ENCODE peak calls at places on chromosomes 2 and 18, in five cellular contexts. D is neural progenitor cell, H is right cardiac atrium, W is fibroblast of pulmonary artery, Y is small intestine. T is an unnamed sample.

GRCh38 chr2:14257801-14258507 is 374.6 kb upstream of the LRATD1 start:
- DNase-seq in W (no peak), Y (no peak), H (no peak), D (no peak), T (no peak)

GRCh38 chr2:216317831-216318230 is 54.5 kb downstream of the MARCHF4 start:
- DNase-seq in H (no peak), D (no peak), Y (no peak), W (no peak), T (no peak)

GRCh38 chr2:162430323-162430722 is 86.4 kb downstream of the GCA start:
- DNase-seq in D (no peak), H (no peak), Y (peak; percentile 2), W (peak; percentile 2), T (no peak)

GRCh38 chr18:45566025-45566740 is 49.1 kb upstream of the SLC14A2 start:
- DNase-seq in D (no peak), W (peak; percentile 73), Y (no peak), H (peak; percentile 67), T (no peak)

GRCh38 chr18:51425475-51425874 is 228.0 kb upstream of the MEX3C start:
- DNase-seq in W (no peak), H (no peak), D (no peak), Y (no peak), T (no peak)

GRCh38 chr2:208939852-208940251 is 484.0 kb upstream of the MAP2 start:
- DNase-seq in D (no peak), Y (no peak), W (no peak), H (no peak), T (no peak)

GRCh38 chr18:79511671-79512301 is 116.1 kb downstream of the NFATC1 start:
- DNase-seq in H (peak; percentile 50), Y (no peak), D (peak; percentile 31), W (no peak), T (no peak)

GRCh38 chr18:74595425-74595824 is 2.2 kb upstream of the ZNF407 start:
- DNase-seq in D (no peak), Y (no peak), W (no peak), H (no peak), T (no peak)

GRCh38 chr2:172251231-172251630 is 148.5 kb upstream of the DLX2 start:
- DNase-seq in Y (no peak), W (peak; percentile 32), H (no peak), D (no peak), T (no peak)

GRCh38 chr2:27109083-27109482 is 9.8 kb downstream of the CGREF1 start:
- DNase-seq in D (no peak), Y (no peak), W (no peak), H (no peak), T (no peak)

GRCh38 chr18:9323750-9324445 is 10.7 kb upstream of the TWSG1 start:
- DNase-seq in D (no peak), W (peak; percentile 93), H (no peak), Y (no peak), T (no peak)

GRCh38 chr2:228614741-228615140 is 433.3 kb upstream of the SPHKAP start:
- DNase-seq in H (no peak), D (no peak), Y (no peak), W (no peak), T (no peak)

GRCh38 chr2:55314985-55315384 is 46.0 kb upstream of the MTIF2 start:
- DNase-seq in D (no peak), Y (no peak), W (no peak), H (no peak), T (no peak)

GRCh38 chr2:55309441-55309840 is 40.4 kb upstream of the MTIF2 start:
- DNase-seq in Y (no peak), W (peak; percentile 78), H (no peak), D (no peak), T (peak; percentile 62)

DNA sequence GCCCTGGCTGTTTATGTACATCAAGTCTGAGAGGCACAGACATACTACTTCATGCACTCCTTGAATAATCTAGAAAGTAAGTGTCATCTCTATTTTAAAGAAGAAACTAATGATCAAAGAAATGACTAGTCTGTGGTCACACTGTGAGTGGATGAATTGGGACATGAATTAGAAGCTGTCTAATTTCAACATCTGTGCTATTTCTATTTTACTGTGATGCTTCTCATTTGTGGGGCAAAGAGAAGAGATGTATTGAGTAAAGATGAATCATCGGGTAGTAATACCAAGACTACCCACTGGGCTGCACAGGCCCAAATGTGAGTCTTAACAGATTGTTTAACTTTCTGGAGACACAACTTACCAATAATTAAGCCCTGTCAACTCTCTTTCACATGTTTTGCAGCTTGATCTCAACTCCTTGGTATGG is 42.4 kb upstream of the MTIF2 start:
- DNase-seq in W (peak; percentile 35), Y (no peak), D (no peak), H (no peak), T (peak; percentile 37)
- H3K4me3 ChIP-seq in W (no peak overlapping the region), Y (no peak overlapping the region), D (no peak overlapping the region), H (no peak overlapping the region), T (no peak overlapping the region)

DNA sequence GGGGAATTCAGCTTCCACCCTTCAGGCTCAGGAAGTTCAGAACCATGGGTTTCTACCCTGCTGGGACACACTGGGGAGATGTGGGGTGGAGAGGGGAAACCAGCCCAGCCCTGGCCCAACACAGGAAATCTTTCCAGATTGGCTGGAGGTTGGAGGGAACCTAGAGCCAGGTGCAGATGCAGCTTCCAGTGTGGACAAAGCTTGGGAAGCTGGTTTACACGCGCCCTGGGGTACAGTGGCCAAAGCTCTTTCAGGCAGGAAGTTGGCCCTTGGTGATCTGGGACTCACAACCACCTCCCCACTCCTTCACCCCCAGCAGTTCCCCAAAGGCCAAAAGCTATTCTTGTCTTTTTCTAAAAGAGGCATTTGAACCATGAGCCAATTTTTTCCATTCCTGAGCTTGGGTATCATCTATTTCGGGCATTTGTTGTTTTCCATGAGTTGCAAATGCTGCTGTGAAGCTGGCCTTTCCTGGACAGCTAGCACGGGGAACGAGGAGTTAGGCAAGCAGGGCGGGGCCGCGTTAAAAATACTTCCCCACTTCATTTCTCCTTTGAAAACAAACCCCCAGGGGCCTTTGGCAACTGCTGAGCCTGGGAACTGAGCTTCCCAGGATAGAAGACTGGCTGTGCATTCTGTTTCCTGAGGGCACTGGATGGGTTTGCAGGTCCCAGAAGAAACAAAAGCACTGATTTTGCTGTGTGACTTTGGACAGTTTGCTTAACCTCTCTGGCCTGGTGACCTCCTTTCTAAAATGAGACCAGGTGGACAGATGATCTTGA is 3.1 kb upstream of the ARID5A start:
- DNase-seq in H (peak; percentile 91), Y (no peak), W (peak; percentile 84), D (no peak), T (peak; percentile 59)
- H3K4me3 ChIP-seq in H (no peak overlapping the region), Y (no peak overlapping the region), W (no peak overlapping the region), D (no peak overlapping the region), T (no peak overlapping the region)

DNA sequence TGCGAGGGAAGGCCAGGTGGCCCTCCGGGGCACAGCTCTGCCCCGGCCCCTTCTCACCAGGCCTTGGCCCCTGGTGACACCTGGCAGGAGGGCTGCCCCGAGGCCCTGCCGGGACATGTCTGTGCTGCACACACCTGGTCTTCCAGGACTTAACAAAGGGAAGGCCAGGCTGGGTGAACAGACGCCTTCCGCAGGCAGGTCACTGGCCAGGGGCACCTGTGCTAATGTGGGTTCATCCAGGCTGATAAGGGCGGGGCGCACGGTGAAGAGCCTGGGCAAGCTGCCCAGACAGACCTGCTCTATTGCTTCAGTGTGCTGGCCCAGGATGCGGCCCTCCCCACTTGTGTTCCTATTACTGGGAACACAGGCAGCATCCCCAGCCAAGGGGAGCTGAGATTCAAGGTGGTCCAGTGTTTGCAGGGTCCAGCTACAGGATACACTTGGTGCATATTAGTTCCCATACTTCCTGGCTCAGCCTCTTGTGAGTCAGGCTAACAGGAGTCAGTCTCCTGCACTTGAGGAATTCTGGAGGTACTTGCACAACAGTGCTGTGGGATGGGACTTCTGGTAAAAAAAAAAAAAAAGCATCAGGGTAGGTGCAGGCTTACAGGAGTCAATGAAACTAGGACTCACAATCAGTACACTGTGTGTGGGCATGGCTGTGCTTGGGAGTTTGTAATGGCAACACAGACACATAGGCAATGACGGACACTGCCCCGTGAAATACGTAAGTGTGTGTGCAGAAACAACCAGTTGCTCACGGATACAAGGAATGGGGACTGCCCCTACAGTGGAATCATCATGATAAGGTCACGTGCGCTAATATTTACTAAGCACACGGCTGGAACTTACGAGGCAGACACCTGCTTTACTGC is 261.4 kb downstream of the TWIST2 start:
- DNase-seq in H (no peak), D (no peak), Y (peak; percentile 68), W (peak; percentile 22), T (no peak)
- H3K4me3 ChIP-seq in H (no peak overlapping the region), D (no peak overlapping the region), Y (no peak overlapping the region), W (no peak overlapping the region), T (no peak overlapping the region)

DNA sequence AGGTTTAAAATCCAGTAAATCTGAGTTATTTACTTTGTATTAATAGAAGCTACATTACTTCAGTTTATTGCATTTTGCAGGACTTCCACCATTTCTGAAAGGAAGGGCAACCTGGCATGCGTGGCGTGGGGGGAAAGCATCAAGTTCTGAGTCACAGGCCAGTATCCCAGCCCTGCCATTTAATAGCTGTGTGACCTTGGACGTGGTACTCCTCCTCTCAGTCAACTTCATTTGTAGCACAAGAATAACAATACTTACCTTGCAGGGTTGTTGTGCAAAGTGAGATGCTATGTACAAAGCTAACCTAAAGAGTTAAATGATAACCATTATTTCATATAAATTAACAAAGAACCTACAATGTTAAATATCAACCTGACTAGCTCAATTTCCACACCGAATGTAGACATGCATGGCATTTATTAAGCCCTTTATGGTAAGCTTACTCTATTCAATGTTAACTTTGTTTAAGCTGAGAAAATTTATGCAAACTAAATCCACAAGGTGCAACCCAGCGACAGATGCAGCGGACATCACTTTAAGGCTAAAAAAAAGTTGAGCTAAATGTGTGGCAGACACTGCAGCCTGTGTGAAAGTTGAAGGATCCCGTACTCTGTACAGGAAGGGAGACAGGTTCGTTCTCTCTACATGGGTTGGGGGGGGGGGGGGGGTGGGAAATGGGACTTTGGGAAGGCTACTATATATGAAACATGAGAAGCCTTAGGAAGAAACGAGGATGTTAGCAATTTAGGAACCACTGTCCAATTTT is 17.2 kb upstream of the STPG4 start:
- DNase-seq in H (no peak), Y (peak; percentile 67), D (no peak), W (no peak), T (no peak)
- H3K4me3 ChIP-seq in H (peak overlapping the region; percentile 88), Y (peak overlapping the region; percentile 15), D (peak overlapping the region; percentile 23), W (peak overlapping the region; percentile 96), T (peak overlapping the region; percentile 2)

GRCh38 chr2:69789762-69790600 is 39.5 kb upstream of the GMCL1 start:
- DNase-seq in D (no peak), H (no peak), W (peak; percentile 33), Y (no peak), T (peak; percentile 13)
- H3K4me3 ChIP-seq in D (no peak overlapping the region), H (no peak overlapping the region), W (no peak overlapping the region), Y (no peak overlapping the region), T (peak overlapping the region; percentile 4)

GRCh38 chr18:55908790-55909408 is 320.9 kb upstream of the TCF4 start:
- DNase-seq in H (no peak), W (no peak), D (no peak), Y (no peak), T (no peak)
- H3K4me3 ChIP-seq in H (peak overlapping the region; percentile 10), W (no peak overlapping the region), D (no peak overlapping the region), Y (no peak overlapping the region), T (no peak overlapping the region)

T was measured in A673.